ENCODE peak calls at places on chromosomes 1 and 21, in ten cellular contexts. C is EH; F is HFFc6; S is cardiac fibroblast; V is HEK293T; A is AG09319; K is Right ventricle myocardium inferior; R is effector memory CD8-positive, alpha-beta T cell; L is aorta; E is mammary epithelial cell. U is an unnamed sample.

GRCh38 chr1:110438883-110439282 is 12.1 kb upstream of the PROK1 start:
- DNase-seq in S (no peak), R (no peak), C (no peak), A (no peak), K (no peak), F (no peak), E (no peak), V (no peak), L (no peak), U (no peak)

GRCh38 chr1:204360314-204360713 is 585 bp upstream of the PLEKHA6 start:
- DNase-seq in V (no peak), K (no peak), S (no peak), E (no peak), L (no peak), A (no peak), R (no peak), C (no peak), F (no peak), U (no peak)

GRCh38 chr1:198096390-198096789 is 60.4 kb upstream of the NEK7 start:
- DNase-seq in R (no peak), C (peak; percentile 64), K (no peak), A (no peak), V (no peak), L (no peak), S (peak; percentile 41), E (no peak), F (no peak), U (no peak)

GRCh38 chr21:44377922-44378645 is 24.7 kb downstream of the TRPM2 start:
- DNase-seq in R (no peak), E (no peak), L (peak; percentile 29), C (no peak), V (no peak), K (no peak), A (no peak), S (no peak), F (no peak), U (no peak)

GRCh38 chr1:93798301-93798700 is 80.7 kb downstream of the DNTTIP2 start:
- DNase-seq in A (peak; percentile 87), K (no peak), V (no peak), E (no peak), C (peak; percentile 97), F (peak; percentile 84), R (no peak), L (no peak), S (peak; percentile 88), U (peak; percentile 85)

GRCh38 chr1:228517655-228518054 is 30.5 kb downstream of the RNF187 start:
- DNase-seq in E (no peak), C (no peak), K (no peak), F (no peak), L (no peak), V (no peak), A (no peak), R (no peak), S (no peak), U (no peak)

GRCh38 chr1:206863266-206863665 is 2.2 kb upstream of the IL20 start:
- DNase-seq in V (no peak), L (no peak), E (no peak), C (no peak), K (no peak), S (no peak), F (no peak), A (no peak), R (no peak), U (no peak)

GRCh38 chr1:64569376-64569775 is 99.4 kb downstream of the CACHD1 start:
- DNase-seq in V (no peak), K (no peak), S (no peak), C (peak; percentile 11), R (no peak), A (no peak), F (no peak), E (no peak), L (no peak), U (no peak)

GRCh38 chr1:35855016-35855700 is 27.9 kb upstream of the AGO1 start:
- DNase-seq in E (no peak), R (no peak), F (no peak), C (no peak), A (no peak), S (no peak), L (no peak), K (no peak), V (no peak), U (no peak)

GRCh38 chr1:94463765-94464330 is 45.7 kb downstream of the ABCD3 start:
- DNase-seq in K (no peak), S (peak; percentile 76), A (peak; percentile 12), F (peak; percentile 59), E (peak; percentile 55), L (no peak), V (peak; percentile 63), R (peak; percentile 3), C (peak; percentile 61), U (peak; percentile 67)

GRCh38 chr1:232438476-232438875 is 191.5 kb downstream of the SIPA1L2 start:
- DNase-seq in F (no peak), C (no peak), V (no peak), K (no peak), L (no peak), E (no peak), A (no peak), R (no peak), S (no peak), U (no peak)

GRCh38 chr1:178065250-178065649 is 28.7 kb upstream of the RASAL2 start:
- DNase-seq in V (no peak), S (no peak), C (no peak), A (no peak), R (no peak), L (no peak), E (no peak), K (no peak), F (no peak), U (no peak)

GRCh38 chr1:21497466-21498061 is 11.7 kb upstream of the ALPL start:
- DNase-seq in L (no peak), V (no peak), C (no peak), K (no peak), E (no peak), A (no peak), F (no peak), R (no peak), S (no peak), U (no peak)

GRCh38 chr1:160830321-160831153 is 32.1 kb downstream of the CD244 start:
- DNase-seq in A (no peak), K (peak; percentile 72), E (peak; percentile 46), V (peak; percentile 71), R (peak; percentile 65), F (peak; percentile 41), C (peak; percentile 28), S (peak; percentile 21), L (peak; percentile 69), U (peak; percentile 12)

GRCh38 chr1:232927722-232928505 is 22.5 kb upstream of the NTPCR start:
- DNase-seq in K (no peak), V (no peak), R (no peak), E (no peak), C (no peak), S (no peak), L (no peak), A (no peak), F (no peak), U (no peak)

GRCh38 chr1:108080448-108080847 is 115.5 kb upstream of the VAV3 start:
- DNase-seq in C (no peak), E (no peak), F (no peak), V (no peak), S (no peak), L (no peak), K (no peak), A (no peak), R (peak; percentile 36), U (no peak)

GRCh38 chr1:221858758-221859157 is 116.9 kb upstream of the DUSP10 start:
- DNase-seq in L (no peak), E (peak; percentile 96), S (peak; percentile 93), F (peak; percentile 89), K (no peak), R (no peak), V (no peak), C (peak; percentile 92), A (no peak), U (peak; percentile 98)

GRCh38 chr1:153670859-153671622 is at the start of gene ILF2:
- DNase-seq in K (peak; percentile 97), V (peak; percentile 99), L (peak; percentile 99), S (peak; percentile 100), A (peak; percentile 100), F (peak; percentile 100), R (peak; percentile 95), C (peak; percentile 100), E (peak; percentile 99), U (peak; percentile 100)

GRCh38 chr1:106700151-106700550 is 356.3 kb upstream of the PRMT6 start:
- DNase-seq in K (no peak), C (peak; percentile 66), V (no peak), F (no peak), A (peak; percentile 60), S (peak; percentile 16), L (no peak), R (no peak), E (no peak), U (peak; percentile 77)

GRCh38 chr21:42539931-42540343 is 26.3 kb downstream of the SLC37A1 start:
- DNase-seq in C (no peak), A (no peak), L (no peak), R (no peak), F (no peak), K (no peak), E (no peak), V (no peak), S (no peak), U (no peak)

GRCh38 chr1:228391411-228392020 is 15.1 kb downstream of the TRIM11 start:
- DNase-seq in L (no peak), V (no peak), E (no peak), A (no peak), C (no peak), F (no peak), K (peak; percentile 41), R (no peak), S (no peak), U (no peak)

GRCh38 chr1:228745497-228745896 is 10.2 kb downstream of the RHOU start:
- DNase-seq in F (no peak), L (no peak), R (no peak), V (no peak), K (no peak), A (no peak), S (no peak), E (no peak), C (no peak), U (no peak)

GRCh38 chr1:15727021-15727420 is 9.0 kb upstream of the SLC25A34 start:
- DNase-seq in V (no peak), L (no peak), C (no peak), K (no peak), F (no peak), S (no peak), R (no peak), E (no peak), A (no peak), U (no peak)

GRCh38 chr1:42942444-42942843 is 16.2 kb downstream of the SLC2A1 start:
- DNase-seq in L (no peak), E (no peak), A (no peak), K (no peak), C (no peak), R (no peak), S (no peak), V (no peak), F (no peak), U (no peak)

GRCh38 chr1:25831569-25832196 is 11.9 kb downstream of the MTFR1L start:
- DNase-seq in A (no peak), S (no peak), K (no peak), F (no peak), C (no peak), V (no peak), L (no peak), E (no peak), R (no peak), U (no peak)

GRCh38 chr1:101081496-101082282 is 56.1 kb upstream of the DPH5 start:
- DNase-seq in A (no peak), E (no peak), K (no peak), R (peak; percentile 16), C (no peak), F (no peak), S (no peak), V (no peak), L (no peak), U (no peak)

GRCh38 chr1:112058815-112059450 is 69.5 kb upstream of the KCND3 start:
- DNase-seq in V (peak; percentile 37), A (no peak), E (peak; percentile 38), L (no peak), S (no peak), C (no peak), K (no peak), R (no peak), F (no peak), U (no peak)

GRCh38 chr1:47407481-47407880 is 8.6 kb upstream of the FOXE3 start:
- DNase-seq in V (no peak), S (no peak), E (peak; percentile 32), F (peak; percentile 49), R (no peak), K (no peak), A (no peak), L (no peak), C (peak; percentile 47), U (no peak)